ENCODE peak calls at places on chromosomes 11 and 22, in six cellular contexts. R, Z, M, C, O and F are unnamed samples.

GRCh38 chr11:2427721-2428321 is 16.5 kb downstream of the TRPM5 start:
- DNase-seq in C (no peak), M (no peak), R (no peak), O (no peak), Z (peak), F (no peak)

GRCh38 chr11:104127828-104128227 is 36.1 kb downstream of the PDGFD start:
- DNase-seq in O (no peak), C (no peak), R (no peak), M (peak), Z (no peak), F (no peak)

GRCh38 chr11:32088117-32088941 is 2.5 kb upstream of the RCN1 start:
- DNase-seq in R (no peak), M (peak), O (no peak), C (no peak), Z (peak), F (peak)

GRCh38 chr11:70574725-70575347 is 176.5 kb downstream of the CTTN start:
- DNase-seq in R (no peak), Z (no peak), M (no peak), C (no peak), O (no peak), F (no peak)

GRCh38 chr11:65416341-65417185 is 6.0 kb upstream of the NEAT1 start:
- DNase-seq in C (peak), Z (peak), M (peak), O (peak), R (peak), F (peak)

GRCh38 chr11:94845622-94846021 is 77.5 kb downstream of the AMOTL1 start:
- DNase-seq in R (no peak), O (no peak), C (no peak), M (peak), Z (peak), F (no peak)

GRCh38 chr11:1234054-1234720 is 11.3 kb downstream of the MUC5B start:
- DNase-seq in C (no peak), R (no peak), M (no peak), O (no peak), Z (peak), F (peak)

GRCh38 chr22:27124336-27125023 is 467.1 kb downstream of the MIAT start:
- DNase-seq in C (no peak), Z (no peak), R (no peak), M (no peak), O (no peak), F (peak)

GRCh38 chr22:30116362-30117117 is 36.3 kb downstream of the HORMAD2 start:
- DNase-seq in O (no peak), M (peak), R (no peak), C (no peak), Z (no peak), F (no peak)

GRCh38 chr22:19201858-19202798 is 23.6 kb upstream of the SLC25A1 start:
- DNase-seq in R (no peak), C (no peak), M (no peak), Z (no peak), O (no peak), F (no peak)

GRCh38 chr11:45400594-45400993 is 114.5 kb upstream of the SYT13 start:
- DNase-seq in Z (no peak), C (no peak), O (no peak), R (no peak), M (peak), F (no peak)

GRCh38 chr11:105244157-105244820 is 104.7 kb upstream of the CARD18 start:
- DNase-seq in O (no peak), M (peak), C (no peak), R (no peak), Z (no peak), F (peak)

GRCh38 chr11:108647701-108648527 is 17.0 kb upstream of the DDX10 start:
- DNase-seq in Z (peak), O (peak), C (peak), R (peak), M (peak), F (peak)

GRCh38 chr22:46777609-46777970 is 15.1 kb downstream of the TBC1D22A start:
- DNase-seq in R (no peak), O (peak), Z (no peak), M (no peak), C (no peak), F (peak)

GRCh38 chr11:118485273-118485672 is 42.0 kb upstream of the TTC36 start:
- DNase-seq in Z (no peak), M (no peak), C (no peak), O (no peak), R (no peak), F (no peak)
- TF ChIP-seq CTCF in Z (no peak), M (no peak), C (no peak), O (no peak), R (no peak), F (no peak)

GRCh38 chr22:18001040-18001893 is 23.1 kb downstream of the MICAL3 start:
- DNase-seq in O (peak), R (peak), Z (peak), C (peak), M (peak), F (peak)
- TF ChIP-seq CTCF in O (peak), R (peak), Z (peak), C (peak), M (peak), F (peak)

DNA sequence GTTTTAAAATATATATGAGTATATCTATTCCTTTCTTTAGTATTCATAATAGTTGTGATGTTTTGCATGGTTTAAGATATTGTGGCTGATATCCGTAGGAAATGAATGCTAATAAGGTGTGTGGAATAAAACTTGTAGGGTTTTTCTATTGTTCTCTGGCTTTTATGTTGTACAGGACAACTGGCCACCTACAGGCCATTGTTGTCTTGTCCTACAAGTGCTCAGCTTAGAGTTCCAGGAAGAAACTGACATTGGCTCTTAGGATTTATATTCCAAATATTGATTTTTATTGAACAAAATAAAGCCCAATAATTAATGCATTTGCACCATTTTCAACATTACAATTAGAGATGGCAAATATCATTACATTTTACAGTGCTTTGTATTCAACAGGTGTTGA is 512.8 kb upstream of the TENM4 start:
- DNase-seq in Z (no peak), C (no peak), R (no peak), M (no peak), O (no peak), F (no peak)
- TF ChIP-seq CTCF in Z (no peak), C (no peak), R (no peak), M (no peak), O (no peak), F (no peak)

GRCh38 chr11:13279487-13279834 is 1.9 kb downstream of the BMAL1 start:
- DNase-seq in Z (no peak), M (no peak), R (no peak), O (no peak), C (no peak), F (no peak)

GRCh38 chr11:13276454-13276851 is 1.1 kb upstream of the BMAL1 start:
- DNase-seq in Z (no peak), O (no peak), C (no peak), R (no peak), M (no peak), F (no peak)

GRCh38 chr11:13278620-13279486 is 1.3 kb downstream of the BMAL1 start:
- DNase-seq in R (no peak), O (no peak), M (no peak), Z (no peak), C (no peak), F (peak)

GRCh38 chr11:13277719-13278619 is at the start of gene BMAL1:
- DNase-seq in M (no peak), Z (peak), R (peak), O (peak), C (no peak), F (peak)

GRCh38 chr11:13276852-13277718 is 505 bp upstream of the BMAL1 start:
- DNase-seq in C (peak), O (peak), Z (peak), R (peak), M (peak), F (peak)
- TF ChIP-seq CTCF in C (no peak), O (no peak), Z (no peak), R (no peak), M (no peak), F (peak)

DNA sequence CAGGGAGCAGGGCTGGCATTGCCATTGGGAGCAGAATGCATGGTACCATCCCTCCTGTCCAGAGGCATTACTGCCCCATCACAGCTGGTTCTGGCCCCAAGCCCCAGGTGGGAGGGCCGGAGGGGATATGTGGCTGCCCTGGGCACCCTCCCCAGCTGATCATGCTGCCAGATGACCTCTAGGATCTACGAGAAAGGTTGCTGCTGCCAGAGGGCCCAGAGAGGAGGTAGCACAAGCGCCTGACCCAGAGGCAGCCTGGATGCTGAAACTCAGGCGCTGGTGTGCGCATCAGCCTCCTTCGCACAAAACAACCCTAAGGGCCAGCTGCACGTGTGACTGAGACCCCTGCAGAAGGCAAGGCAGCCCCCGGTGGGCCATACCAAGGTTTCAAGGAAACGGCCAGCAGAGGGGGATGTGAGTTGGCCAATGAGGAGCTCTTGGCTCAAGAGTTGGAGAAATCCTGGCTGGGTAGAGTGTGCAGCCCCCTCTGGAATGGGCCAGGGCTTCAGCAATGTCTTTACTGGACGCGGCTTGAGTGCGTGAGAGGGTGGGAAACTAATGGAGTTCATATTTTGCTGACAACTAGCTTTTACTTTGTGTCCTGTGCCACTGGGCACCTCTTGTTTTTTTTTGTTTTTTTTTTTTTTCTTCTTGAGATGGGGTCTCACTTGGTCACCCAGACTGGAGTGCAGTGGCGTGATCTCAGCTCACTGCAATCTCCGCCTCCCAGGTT is 88.3 kb upstream of the PARVA start:
- DNase-seq in C (no peak), O (no peak), M (no peak), Z (no peak), R (no peak), F (no peak)
- TF ChIP-seq CTCF in C (no peak), O (peak), M (no peak), Z (no peak), R (no peak), F (no peak)